ENCODE peak calls at places on chromosomes 16 and 17, in four cellular contexts. T is right lobe of liver, M is tibial nerve, L is transverse colon. P is an unnamed sample. For H3K27me3, the result is how much of the 10 kb centered on the place peaks cover.

GRCh38 chr17:68868708-68869107 is 86.5 kb downstream of the ABCA8 start:
- DNase-seq in M (no peak), T (no peak), L (no peak), P (no peak)

GRCh38 chr16:29883987-29884386 is 15.4 kb downstream of the SEZ6L2 start:
- DNase-seq in T (no peak), M (no peak), L (no peak), P (no peak)

GRCh38 chr17:60622961-60623360 is 23.0 kb downstream of the PPM1D start:
- DNase-seq in L (no peak), M (no peak), T (no peak), P (no peak)

GRCh38 chr16:54707813-54708212 is 222.9 kb upstream of the IRX5 start:
- DNase-seq in T (no peak), M (no peak), L (no peak), P (no peak)

GRCh38 chr16:55508941-55509920 is at the start of gene LPCAT2:
- DNase-seq in T (peak), M (peak), L (peak), P (peak)

GRCh38 chr17:7363311-7363710 is 8.4 kb downstream of the TMEM95 start:
- DNase-seq in T (no peak), M (no peak), L (no peak), P (no peak)

GRCh38 chr17:50848691-50849090 is 13.3 kb downstream of the WFIKKN2 start:
- DNase-seq in M (no peak), T (no peak), L (no peak), P (no peak)

GRCh38 chr17:49866882-49867413 is 19.1 kb upstream of the TAC4 start:
- DNase-seq in T (no peak), L (no peak), M (no peak), P (no peak)

GRCh38 chr16:30482366-30482765 is 9.8 kb downstream of the ITGAL start:
- DNase-seq in T (no peak), L (no peak), M (no peak), P (no peak)

GRCh38 chr17:18248300-18248731 is 10.2 kb downstream of the FLII start:
- DNase-seq in M (peak), L (peak), T (no peak), P (peak)

GRCh38 chr16:85019659-85020245 is 7.8 kb upstream of the KIAA0513 start:
- DNase-seq in L (peak), M (no peak), T (peak), P (peak)

GRCh38 chr17:31511176-31511540 is 119.7 kb downstream of the RAB11FIP4 start:
- DNase-seq in M (no peak), T (peak), L (peak), P (no peak)

GRCh38 chr17:56074366-56074765 is 78.9 kb upstream of the ANKFN1 start:
- DNase-seq in L (no peak), M (no peak), T (no peak), P (no peak)

GRCh38 chr17:70405492-70406220 is 236.3 kb downstream of the KCNJ2 start:
- DNase-seq in M (peak), T (no peak), L (no peak), P (no peak)

GRCh38 chr17:68057531-68057952 is 22.0 kb downstream of the KPNA2 start:
- DNase-seq in L (peak), M (no peak), T (no peak), P (no peak)

GRCh38 chr16:12097523-12098428 is 121.2 kb downstream of the SNX29 start:
- DNase-seq in T (peak), L (peak), M (peak), P (peak)

GRCh38 chr16:10782628-10783027 is 36.0 kb downstream of the TVP23A start:
- DNase-seq in M (no peak), T (no peak), L (peak), P (no peak)

GRCh38 chr17:50079334-50080095 is 15.6 kb upstream of the PDK2 start:
- DNase-seq in T (no peak), M (no peak), L (peak), P (no peak)

GRCh38 chr17:5508855-5509254 is 22.5 kb downstream of the MIS12 start:
- DNase-seq in M (no peak), L (no peak), T (no peak), P (no peak)

GRCh38 chr16:89711601-89712475 is 8.9 kb downstream of the VPS9D1 start:
- DNase-seq in M (no peak), L (peak), T (peak), P (peak)

GRCh38 chr17:29107933-29108805 is 65.2 kb downstream of the PIPOX start:
- DNase-seq in L (no peak), T (peak), M (no peak), P (no peak)

GRCh38 chr16:86087561-86088230 is 188.7 kb downstream of the IRF8 start:
- DNase-seq in T (no peak), M (no peak), L (no peak), P (no peak)

GRCh38 chr17:56833023-56833811 is 503 bp downstream of the C17orf67 start:
- DNase-seq in L (peak), M (peak), T (peak), P (peak)

DNA sequence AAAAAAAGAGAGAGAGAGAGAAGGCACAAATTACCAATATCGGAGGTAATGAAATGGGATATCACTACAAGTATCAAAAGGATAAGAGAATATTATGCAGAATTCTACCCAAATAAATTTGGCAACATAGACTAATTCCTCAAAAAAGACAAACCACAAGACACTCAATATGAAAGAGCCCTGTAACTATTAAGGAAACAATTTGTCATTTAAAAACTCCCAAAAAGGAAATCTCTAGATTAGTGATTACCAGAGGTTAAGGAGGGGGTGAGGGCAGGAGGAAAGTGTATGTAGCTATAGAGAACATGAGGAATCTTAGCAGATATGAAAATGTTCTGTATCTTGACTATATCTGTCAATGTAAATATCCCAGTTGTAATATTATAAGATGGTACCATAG is 54.0 kb downstream of the CFDP1 start:
- DNase-seq in M (no peak), L (no peak), T (no peak), P (no peak)
- H3K27me3 ChIP-seq in M (under half), L (under half), T (under half), P (under half)

DNA sequence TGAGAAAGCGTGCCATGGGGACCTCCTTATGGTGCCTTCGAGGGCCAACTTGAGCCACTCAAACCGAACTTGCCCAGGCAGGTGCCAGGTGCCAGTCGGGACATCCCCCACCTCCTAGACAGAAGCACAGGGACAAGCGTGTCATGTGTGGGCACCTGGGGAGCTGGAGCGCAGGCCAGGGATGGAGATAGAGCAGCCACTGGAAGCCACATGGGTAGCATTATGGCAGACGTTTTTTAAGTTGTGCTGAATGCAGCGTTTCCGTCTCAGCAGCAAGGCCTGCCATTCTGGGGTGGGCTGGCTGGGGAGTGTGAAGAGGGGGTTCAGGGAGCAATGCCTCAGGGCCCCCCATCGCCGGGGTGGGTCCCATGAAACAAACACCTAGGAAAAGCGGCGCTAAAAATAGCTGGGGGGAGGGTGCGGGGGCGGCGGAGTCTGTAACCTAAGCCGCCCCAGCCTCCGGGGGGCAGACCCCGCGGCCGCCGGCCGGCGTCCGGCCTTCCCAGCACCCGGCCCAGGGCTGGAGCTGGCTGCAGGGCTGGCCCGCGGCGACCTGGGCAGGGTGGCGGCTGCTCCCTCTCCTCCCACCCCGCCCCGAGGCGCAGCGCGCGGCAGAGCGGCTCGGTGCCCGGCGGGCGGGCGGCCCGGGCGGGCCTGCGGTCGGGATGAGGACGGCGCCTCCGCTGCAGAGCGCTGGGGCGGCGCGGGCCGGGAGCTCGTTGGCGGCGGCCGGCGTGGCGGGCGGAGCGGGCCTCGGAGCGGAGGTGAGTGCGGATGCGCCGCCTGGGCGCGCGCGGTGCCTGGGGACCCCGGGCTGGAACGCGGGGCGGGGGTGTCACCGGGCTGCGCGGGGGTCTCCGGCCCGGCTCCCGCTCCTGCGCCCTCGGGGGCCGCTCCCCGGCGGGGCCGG is at the start of gene ZNF469:
- DNase-seq in M (no peak), L (no peak), T (peak), P (no peak)
- TF ChIP-seq POLR2A in M (no peak), L (no peak), T (no peak), P (no peak)

DNA sequence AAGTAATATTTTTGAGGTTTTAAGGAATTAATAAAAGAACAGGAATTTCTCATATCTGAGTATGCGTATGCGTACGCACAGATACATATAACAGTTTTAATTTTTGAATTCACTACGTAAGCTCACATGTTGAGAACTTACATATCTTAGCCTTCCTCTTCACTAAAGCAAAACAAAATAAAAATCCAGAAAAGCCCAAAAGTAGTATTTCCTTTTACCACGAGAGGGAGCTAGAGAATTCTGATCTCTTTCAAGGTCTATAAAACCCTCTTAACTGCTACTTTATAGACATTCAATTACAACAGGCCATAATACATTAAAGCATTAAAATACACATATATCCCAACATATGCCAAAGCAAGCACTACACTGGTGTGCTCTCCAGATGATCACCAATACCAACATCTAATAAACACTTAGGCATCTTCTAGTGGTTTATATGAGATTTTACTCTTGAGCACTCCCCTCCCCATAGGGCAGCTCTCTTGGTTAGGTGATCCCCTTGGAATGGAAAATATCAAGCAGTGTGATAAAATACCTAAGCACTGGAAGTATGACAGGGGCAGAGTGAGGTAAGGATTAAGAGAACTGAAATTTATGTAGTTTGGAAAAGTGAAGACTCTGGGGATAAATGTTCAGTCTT is 94.0 kb downstream of the SKAP1 start:
- DNase-seq in M (no peak), T (no peak), L (no peak), P (no peak)
- H3K27me3 ChIP-seq in M (half or more), T (under half), L (half or more), P (under half)

GRCh38 chr17:44176257-44176656 is 5.8 kb downstream of the ASB16 start:
- DNase-seq in L (no peak), T (no peak), M (no peak), P (no peak)

GRCh38 chr17:44176671-44177501 is 6.4 kb downstream of the ASB16 start:
- DNase-seq in L (no peak), M (no peak), T (no peak), P (no peak)

GRCh38 chr17:44174427-44174826 is 3.9 kb downstream of the ASB16 start:
- DNase-seq in T (no peak), L (no peak), M (no peak), P (no peak)

GRCh38 chr17:44177641-44178040 is 7.1 kb downstream of the ASB16 start:
- DNase-seq in L (no peak), M (no peak), T (no peak), P (no peak)

DNA sequence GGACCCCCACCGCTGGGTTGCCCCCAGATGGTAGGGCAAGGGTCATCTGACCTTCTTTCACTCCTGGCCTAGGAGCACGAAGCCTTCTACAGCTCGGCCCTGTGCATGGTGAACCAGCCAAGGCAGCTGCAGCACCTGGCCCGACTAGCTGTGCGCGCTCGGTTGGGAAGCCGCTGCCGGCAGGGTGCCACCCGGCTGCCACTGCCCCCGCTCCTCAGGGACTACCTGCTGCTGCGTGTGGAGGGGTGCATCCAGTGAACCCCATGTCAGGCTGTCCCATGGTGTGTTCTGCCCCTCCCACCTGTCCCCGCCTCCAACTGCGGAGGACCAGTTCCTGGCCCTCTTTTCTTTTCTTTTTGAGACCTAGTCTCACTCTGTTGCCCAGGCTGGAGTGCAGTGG is 7.6 kb downstream of the ASB16 start:
- DNase-seq in M (no peak), L (no peak), T (no peak), P (no peak)
- TF ChIP-seq POLR2A in M (no peak), L (no peak), T (no peak), P (no peak)

GRCh38 chr16:1287982-1288670 is 21.3 kb upstream of the UBE2I start:
- DNase-seq in L (no peak), T (no peak), M (no peak), P (no peak)

GRCh38 chr16:1288813-1289479 is 20.5 kb upstream of the UBE2I start:
- DNase-seq in M (no peak), T (no peak), L (no peak), P (no peak)

GRCh38 chr16:1285669-1286491 is 23.6 kb upstream of the UBE2I start:
- DNase-seq in L (no peak), T (no peak), M (no peak), P (no peak)

GRCh38 chr16:1283996-1284592 is 25.3 kb upstream of the UBE2I start:
- DNase-seq in T (no peak), M (no peak), L (no peak), P (no peak)

DNA sequence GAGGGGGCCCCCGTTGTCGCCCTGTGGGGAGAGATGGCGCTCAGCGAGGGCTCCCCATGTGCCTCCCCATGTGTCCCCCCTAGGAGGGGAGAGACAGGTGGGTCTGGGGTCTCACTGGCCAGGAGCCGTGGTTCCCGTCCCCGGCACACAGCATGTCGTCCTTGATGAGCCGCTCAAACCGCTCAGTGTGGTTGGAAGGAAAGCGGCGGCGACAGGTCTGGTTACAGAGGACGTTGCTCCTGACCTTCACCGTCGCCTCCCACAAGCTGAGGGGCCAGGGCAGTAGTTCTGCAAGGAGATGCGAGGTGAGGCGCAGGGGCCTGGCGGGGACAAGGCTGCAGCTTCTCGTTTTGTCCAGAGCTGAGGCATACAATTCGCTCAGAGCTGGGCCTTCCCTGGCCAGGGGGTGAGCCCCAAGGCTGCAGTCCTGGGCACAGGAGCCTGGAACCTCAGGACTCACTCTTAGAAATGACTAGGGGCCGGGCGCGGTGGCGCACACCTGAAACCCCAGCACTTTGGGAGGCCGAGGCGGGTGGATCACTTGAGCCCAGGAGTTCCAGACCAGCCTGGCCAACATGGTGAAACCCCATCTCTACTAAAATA is 22.8 kb upstream of the UBE2I start:
- DNase-seq in L (no peak), M (no peak), T (no peak), P (no peak)
- H3K27me3 ChIP-seq in L (half or more), M (half or more), T (under half), P (under half)

DNA sequence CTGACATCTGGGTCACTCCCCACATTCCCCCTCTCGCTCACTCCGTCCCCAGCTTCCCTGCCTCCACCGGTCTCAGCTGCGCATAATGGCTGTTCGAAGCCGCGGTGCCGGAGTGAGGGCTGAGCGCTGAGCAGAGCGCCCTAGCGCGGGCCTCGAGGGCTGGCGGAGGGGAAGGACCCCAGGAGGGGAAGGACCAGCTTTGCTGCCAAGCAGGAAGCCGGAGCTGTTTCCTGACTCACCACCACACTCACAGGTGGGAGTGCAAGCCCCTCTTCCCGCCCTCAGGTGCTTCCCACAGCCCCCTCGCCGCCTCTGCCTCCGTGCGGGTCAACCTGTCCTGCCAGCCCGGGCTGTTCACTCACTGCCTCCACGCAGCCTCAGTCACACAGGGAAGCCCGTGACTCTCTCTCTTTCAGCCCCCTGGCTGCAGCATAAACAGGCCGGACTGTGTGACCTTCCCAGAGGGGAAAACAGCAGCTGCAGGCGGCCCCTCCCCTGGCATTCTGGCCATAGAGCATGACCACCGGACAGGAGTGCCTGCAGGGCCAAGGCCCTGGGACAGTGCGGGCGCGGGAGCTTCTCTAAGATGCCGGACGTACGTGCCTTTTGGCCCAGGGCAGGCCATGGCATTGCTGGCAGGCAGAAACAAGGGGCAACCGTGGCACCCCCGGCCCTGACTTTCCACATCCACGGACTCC is 23.7 kb downstream of the SLC43A2 start:
- DNase-seq in M (no peak), L (no peak), T (no peak), P (no peak)
- TF ChIP-seq POLR2A in M (no peak), L (no peak), T (no peak), P (no peak)

GRCh38 chr17:45900723-45901415 is 6.5 kb downstream of the MAPT start:
- DNase-seq in M (no peak), L (no peak), T (no peak), P (no peak)
- H3K27me3 ChIP-seq in M (under half), L (half or more), T (under half), P (under half)